ENCODE peak calls at places on chromosome 21, in seven cellular contexts. One of them, this sample, is unnamed.

GRCh38 chr21:43331962-43332458 is 94.9 kb downstream of the SIK1 start:
- DNase-seq in progenitor cell of endocrine pancreas: no peak
- DNase-seq in activated CD8-positive, alpha-beta memory T cell treated with anti-CD3 and anti-CD28 coated beads, Interleukin-2, amount 50 U/mL, for 48 hours: no peak
- DNase-seq in sigmoid colon: no peak
- DNase-seq in effector memory CD8-positive, alpha-beta T cell: no peak
- DNase-seq in iris pigment epithelial cell: peak; percentile 97
- DNase-seq in stimulated activated CD4-positive, alpha-beta T cell treated with anti-CD3 and anti-CD28 coated beads, Interleukin-2, amount 100 ng/mL, for 48 hours: no peak
- DNase-seq in this sample: no peak

GRCh38 chr21:37139902-37140301 is 66.8 kb downstream of the TTC3 start:
- DNase-seq in iris pigment epithelial cell: peak; percentile 75
- DNase-seq in sigmoid colon: no peak
- DNase-seq in stimulated activated CD4-positive, alpha-beta T cell treated with anti-CD3 and anti-CD28 coated beads, Interleukin-2, amount 100 ng/mL, for 48 hours: no peak
- DNase-seq in effector memory CD8-positive, alpha-beta T cell: no peak
- DNase-seq in activated CD8-positive, alpha-beta memory T cell treated with anti-CD3 and anti-CD28 coated beads, Interleukin-2, amount 50 U/mL, for 48 hours: no peak
- DNase-seq in progenitor cell of endocrine pancreas: no peak
- DNase-seq in this sample: no peak

GRCh38 chr21:45118099-45118498 is 43.7 kb downstream of the ADARB1 start:
- DNase-seq in progenitor cell of endocrine pancreas: no peak
- DNase-seq in iris pigment epithelial cell: no peak
- DNase-seq in stimulated activated CD4-positive, alpha-beta T cell treated with anti-CD3 and anti-CD28 coated beads, Interleukin-2, amount 100 ng/mL, for 48 hours: no peak
- DNase-seq in sigmoid colon: no peak
- DNase-seq in activated CD8-positive, alpha-beta memory T cell treated with anti-CD3 and anti-CD28 coated beads, Interleukin-2, amount 50 U/mL, for 48 hours: no peak
- DNase-seq in effector memory CD8-positive, alpha-beta T cell: no peak
- DNase-seq in this sample: no peak

GRCh38 chr21:17612023-17612564 is 607 bp downstream of the BTG3 start:
- DNase-seq in effector memory CD8-positive, alpha-beta T cell: peak; percentile 9
- DNase-seq in sigmoid colon: peak; percentile 70
- DNase-seq in iris pigment epithelial cell: peak; percentile 65
- DNase-seq in progenitor cell of endocrine pancreas: peak; percentile 10
- DNase-seq in stimulated activated CD4-positive, alpha-beta T cell treated with anti-CD3 and anti-CD28 coated beads, Interleukin-2, amount 100 ng/mL, for 48 hours: peak; percentile 22
- DNase-seq in activated CD8-positive, alpha-beta memory T cell treated with anti-CD3 and anti-CD28 coated beads, Interleukin-2, amount 50 U/mL, for 48 hours: peak; percentile 71
- DNase-seq in this sample: no peak

GRCh38 chr21:43884861-43885370 is 19.9 kb downstream of the AGPAT3 start:
- DNase-seq in activated CD8-positive, alpha-beta memory T cell treated with anti-CD3 and anti-CD28 coated beads, Interleukin-2, amount 50 U/mL, for 48 hours: no peak
- DNase-seq in progenitor cell of endocrine pancreas: no peak
- DNase-seq in iris pigment epithelial cell: no peak
- DNase-seq in stimulated activated CD4-positive, alpha-beta T cell treated with anti-CD3 and anti-CD28 coated beads, Interleukin-2, amount 100 ng/mL, for 48 hours: no peak
- DNase-seq in effector memory CD8-positive, alpha-beta T cell: no peak
- DNase-seq in sigmoid colon: peak; percentile 53
- DNase-seq in this sample: peak; percentile 27

GRCh38 chr21:35014302-35015044 is 34.6 kb downstream of the RUNX1 start:
- DNase-seq in stimulated activated CD4-positive, alpha-beta T cell treated with anti-CD3 and anti-CD28 coated beads, Interleukin-2, amount 100 ng/mL, for 48 hours: no peak
- DNase-seq in iris pigment epithelial cell: no peak
- DNase-seq in progenitor cell of endocrine pancreas: no peak
- DNase-seq in activated CD8-positive, alpha-beta memory T cell treated with anti-CD3 and anti-CD28 coated beads, Interleukin-2, amount 50 U/mL, for 48 hours: no peak
- DNase-seq in sigmoid colon: no peak
- DNase-seq in effector memory CD8-positive, alpha-beta T cell: no peak
- DNase-seq in this sample: no peak

GRCh38 chr21:42066521-42066920 is 4.6 kb upstream of the UMODL1 start:
- DNase-seq in sigmoid colon: no peak
- DNase-seq in stimulated activated CD4-positive, alpha-beta T cell treated with anti-CD3 and anti-CD28 coated beads, Interleukin-2, amount 100 ng/mL, for 48 hours: no peak
- DNase-seq in iris pigment epithelial cell: no peak
- DNase-seq in effector memory CD8-positive, alpha-beta T cell: no peak
- DNase-seq in activated CD8-positive, alpha-beta memory T cell treated with anti-CD3 and anti-CD28 coated beads, Interleukin-2, amount 50 U/mL, for 48 hours: no peak
- DNase-seq in progenitor cell of endocrine pancreas: no peak
- DNase-seq in this sample: no peak

GRCh38 chr21:30227633-30228404 is 11.9 kb upstream of the CLDN8 start:
- DNase-seq in effector memory CD8-positive, alpha-beta T cell: no peak
- DNase-seq in iris pigment epithelial cell: peak; percentile 99
- DNase-seq in stimulated activated CD4-positive, alpha-beta T cell treated with anti-CD3 and anti-CD28 coated beads, Interleukin-2, amount 100 ng/mL, for 48 hours: no peak
- DNase-seq in progenitor cell of endocrine pancreas: no peak
- DNase-seq in sigmoid colon: no peak
- DNase-seq in activated CD8-positive, alpha-beta memory T cell treated with anti-CD3 and anti-CD28 coated beads, Interleukin-2, amount 50 U/mL, for 48 hours: no peak
- DNase-seq in this sample: no peak

GRCh38 chr21:26185021-26185420 is 14.5 kb upstream of the APP start:
- DNase-seq in iris pigment epithelial cell: no peak
- DNase-seq in activated CD8-positive, alpha-beta memory T cell treated with anti-CD3 and anti-CD28 coated beads, Interleukin-2, amount 50 U/mL, for 48 hours: no peak
- DNase-seq in stimulated activated CD4-positive, alpha-beta T cell treated with anti-CD3 and anti-CD28 coated beads, Interleukin-2, amount 100 ng/mL, for 48 hours: no peak
- DNase-seq in progenitor cell of endocrine pancreas: no peak
- DNase-seq in effector memory CD8-positive, alpha-beta T cell: no peak
- DNase-seq in sigmoid colon: no peak
- DNase-seq in this sample: no peak

GRCh38 chr21:37593015-37593414 is 226.4 kb downstream of the DYRK1A start:
- DNase-seq in progenitor cell of endocrine pancreas: no peak
- DNase-seq in effector memory CD8-positive, alpha-beta T cell: no peak
- DNase-seq in stimulated activated CD4-positive, alpha-beta T cell treated with anti-CD3 and anti-CD28 coated beads, Interleukin-2, amount 100 ng/mL, for 48 hours: no peak
- DNase-seq in sigmoid colon: no peak
- DNase-seq in activated CD8-positive, alpha-beta memory T cell treated with anti-CD3 and anti-CD28 coated beads, Interleukin-2, amount 50 U/mL, for 48 hours: no peak
- DNase-seq in iris pigment epithelial cell: no peak
- DNase-seq in this sample: peak; percentile 65

GRCh38 chr21:29812947-29813346 is 126.8 kb downstream of the GRIK1 start:
- DNase-seq in effector memory CD8-positive, alpha-beta T cell: no peak
- DNase-seq in sigmoid colon: no peak
- DNase-seq in iris pigment epithelial cell: no peak
- DNase-seq in progenitor cell of endocrine pancreas: no peak
- DNase-seq in activated CD8-positive, alpha-beta memory T cell treated with anti-CD3 and anti-CD28 coated beads, Interleukin-2, amount 50 U/mL, for 48 hours: no peak
- DNase-seq in stimulated activated CD4-positive, alpha-beta T cell treated with anti-CD3 and anti-CD28 coated beads, Interleukin-2, amount 100 ng/mL, for 48 hours: no peak
- DNase-seq in this sample: no peak

GRCh38 chr21:46189959-46190490 is 5.8 kb upstream of the SPATC1L start:
- DNase-seq in stimulated activated CD4-positive, alpha-beta T cell treated with anti-CD3 and anti-CD28 coated beads, Interleukin-2, amount 100 ng/mL, for 48 hours: no peak
- DNase-seq in effector memory CD8-positive, alpha-beta T cell: no peak
- DNase-seq in iris pigment epithelial cell: no peak
- DNase-seq in progenitor cell of endocrine pancreas: no peak
- DNase-seq in activated CD8-positive, alpha-beta memory T cell treated with anti-CD3 and anti-CD28 coated beads, Interleukin-2, amount 50 U/mL, for 48 hours: no peak
- DNase-seq in sigmoid colon: no peak
- DNase-seq in this sample: no peak

GRCh38 chr21:37435120-37435519 is 68.5 kb downstream of the DYRK1A start:
- DNase-seq in activated CD8-positive, alpha-beta memory T cell treated with anti-CD3 and anti-CD28 coated beads, Interleukin-2, amount 50 U/mL, for 48 hours: no peak
- DNase-seq in stimulated activated CD4-positive, alpha-beta T cell treated with anti-CD3 and anti-CD28 coated beads, Interleukin-2, amount 100 ng/mL, for 48 hours: no peak
- DNase-seq in effector memory CD8-positive, alpha-beta T cell: peak; percentile 27
- DNase-seq in iris pigment epithelial cell: peak; percentile 92
- DNase-seq in progenitor cell of endocrine pancreas: no peak
- DNase-seq in sigmoid colon: peak; percentile 72
- DNase-seq in this sample: peak; percentile 67

GRCh38 chr21:43925096-43925481 is 60.1 kb downstream of the AGPAT3 start:
- DNase-seq in activated CD8-positive, alpha-beta memory T cell treated with anti-CD3 and anti-CD28 coated beads, Interleukin-2, amount 50 U/mL, for 48 hours: no peak
- DNase-seq in sigmoid colon: peak; percentile 63
- DNase-seq in iris pigment epithelial cell: no peak
- DNase-seq in effector memory CD8-positive, alpha-beta T cell: no peak
- DNase-seq in stimulated activated CD4-positive, alpha-beta T cell treated with anti-CD3 and anti-CD28 coated beads, Interleukin-2, amount 100 ng/mL, for 48 hours: no peak
- DNase-seq in progenitor cell of endocrine pancreas: no peak
- DNase-seq in this sample: no peak

GRCh38 chr21:31258073-31258472 is 86.0 kb downstream of the TIAM1 start:
- DNase-seq in sigmoid colon: no peak
- DNase-seq in activated CD8-positive, alpha-beta memory T cell treated with anti-CD3 and anti-CD28 coated beads, Interleukin-2, amount 50 U/mL, for 48 hours: no peak
- DNase-seq in iris pigment epithelial cell: no peak
- DNase-seq in stimulated activated CD4-positive, alpha-beta T cell treated with anti-CD3 and anti-CD28 coated beads, Interleukin-2, amount 100 ng/mL, for 48 hours: no peak
- DNase-seq in progenitor cell of endocrine pancreas: no peak
- DNase-seq in effector memory CD8-positive, alpha-beta T cell: no peak
- DNase-seq in this sample: no peak

GRCh38 chr21:27532081-27532480 is 565.2 kb upstream of the ADAMTS5 start:
- DNase-seq in activated CD8-positive, alpha-beta memory T cell treated with anti-CD3 and anti-CD28 coated beads, Interleukin-2, amount 50 U/mL, for 48 hours: no peak
- DNase-seq in iris pigment epithelial cell: peak; percentile 61
- DNase-seq in sigmoid colon: no peak
- DNase-seq in effector memory CD8-positive, alpha-beta T cell: no peak
- DNase-seq in progenitor cell of endocrine pancreas: no peak
- DNase-seq in stimulated activated CD4-positive, alpha-beta T cell treated with anti-CD3 and anti-CD28 coated beads, Interleukin-2, amount 100 ng/mL, for 48 hours: no peak
- DNase-seq in this sample: no peak

GRCh38 chr21:28893687-28894086 is 99.0 kb downstream of the LTN1 start:
- DNase-seq in progenitor cell of endocrine pancreas: no peak
- DNase-seq in sigmoid colon: no peak
- DNase-seq in effector memory CD8-positive, alpha-beta T cell: no peak
- DNase-seq in activated CD8-positive, alpha-beta memory T cell treated with anti-CD3 and anti-CD28 coated beads, Interleukin-2, amount 50 U/mL, for 48 hours: no peak
- DNase-seq in stimulated activated CD4-positive, alpha-beta T cell treated with anti-CD3 and anti-CD28 coated beads, Interleukin-2, amount 100 ng/mL, for 48 hours: no peak
- DNase-seq in iris pigment epithelial cell: no peak
- DNase-seq in this sample: no peak

GRCh38 chr21:35257413-35257812 is 208.3 kb upstream of the RUNX1 start:
- DNase-seq in progenitor cell of endocrine pancreas: no peak
- DNase-seq in effector memory CD8-positive, alpha-beta T cell: no peak
- DNase-seq in sigmoid colon: peak; percentile 68
- DNase-seq in iris pigment epithelial cell: peak; percentile 99
- DNase-seq in activated CD8-positive, alpha-beta memory T cell treated with anti-CD3 and anti-CD28 coated beads, Interleukin-2, amount 50 U/mL, for 48 hours: no peak
- DNase-seq in stimulated activated CD4-positive, alpha-beta T cell treated with anti-CD3 and anti-CD28 coated beads, Interleukin-2, amount 100 ng/mL, for 48 hours: no peak
- DNase-seq in this sample: no peak

GRCh38 chr21:45004481-45005263 is 64.8 kb downstream of the SLX9 start:
- DNase-seq in iris pigment epithelial cell: peak; percentile 28
- DNase-seq in sigmoid colon: no peak
- DNase-seq in effector memory CD8-positive, alpha-beta T cell: no peak
- DNase-seq in progenitor cell of endocrine pancreas: no peak
- DNase-seq in stimulated activated CD4-positive, alpha-beta T cell treated with anti-CD3 and anti-CD28 coated beads, Interleukin-2, amount 100 ng/mL, for 48 hours: no peak
- DNase-seq in activated CD8-positive, alpha-beta memory T cell treated with anti-CD3 and anti-CD28 coated beads, Interleukin-2, amount 50 U/mL, for 48 hours: no peak
- DNase-seq in this sample: no peak

GRCh38 chr21:17660449-17660848 is 47.7 kb upstream of the BTG3 start:
- DNase-seq in activated CD8-positive, alpha-beta memory T cell treated with anti-CD3 and anti-CD28 coated beads, Interleukin-2, amount 50 U/mL, for 48 hours: no peak
- DNase-seq in stimulated activated CD4-positive, alpha-beta T cell treated with anti-CD3 and anti-CD28 coated beads, Interleukin-2, amount 100 ng/mL, for 48 hours: no peak
- DNase-seq in sigmoid colon: no peak
- DNase-seq in effector memory CD8-positive, alpha-beta T cell: no peak
- DNase-seq in progenitor cell of endocrine pancreas: no peak
- DNase-seq in iris pigment epithelial cell: peak; percentile 8
- DNase-seq in this sample: no peak

GRCh38 chr21:39579734-39580332 is 32.9 kb upstream of the B3GALT5 start:
- DNase-seq in sigmoid colon: no peak
- DNase-seq in effector memory CD8-positive, alpha-beta T cell: no peak
- DNase-seq in activated CD8-positive, alpha-beta memory T cell treated with anti-CD3 and anti-CD28 coated beads, Interleukin-2, amount 50 U/mL, for 48 hours: no peak
- DNase-seq in iris pigment epithelial cell: no peak
- DNase-seq in progenitor cell of endocrine pancreas: no peak
- DNase-seq in stimulated activated CD4-positive, alpha-beta T cell treated with anti-CD3 and anti-CD28 coated beads, Interleukin-2, amount 100 ng/mL, for 48 hours: no peak
- DNase-seq in this sample: no peak

GRCh38 chr21:42632336-42632751 is 21.1 kb upstream of the PDE9A start:
- DNase-seq in sigmoid colon: peak; percentile 50
- DNase-seq in progenitor cell of endocrine pancreas: no peak
- DNase-seq in activated CD8-positive, alpha-beta memory T cell treated with anti-CD3 and anti-CD28 coated beads, Interleukin-2, amount 50 U/mL, for 48 hours: no peak
- DNase-seq in iris pigment epithelial cell: no peak
- DNase-seq in stimulated activated CD4-positive, alpha-beta T cell treated with anti-CD3 and anti-CD28 coated beads, Interleukin-2, amount 100 ng/mL, for 48 hours: no peak
- DNase-seq in effector memory CD8-positive, alpha-beta T cell: no peak
- DNase-seq in this sample: no peak

GRCh38 chr21:41121785-41122415 is 46.1 kb upstream of the BACE2 start:
- DNase-seq in sigmoid colon: peak; percentile 88
- DNase-seq in progenitor cell of endocrine pancreas: peak; percentile 71
- DNase-seq in activated CD8-positive, alpha-beta memory T cell treated with anti-CD3 and anti-CD28 coated beads, Interleukin-2, amount 50 U/mL, for 48 hours: peak; percentile 89
- DNase-seq in effector memory CD8-positive, alpha-beta T cell: peak; percentile 3
- DNase-seq in stimulated activated CD4-positive, alpha-beta T cell treated with anti-CD3 and anti-CD28 coated beads, Interleukin-2, amount 100 ng/mL, for 48 hours: peak; percentile 67
- DNase-seq in iris pigment epithelial cell: peak; percentile 36
- DNase-seq in this sample: peak; percentile 84

GRCh38 chr21:32733356-32733755 is 5.5 kb upstream of the SYNJ1 start:
- DNase-seq in stimulated activated CD4-positive, alpha-beta T cell treated with anti-CD3 and anti-CD28 coated beads, Interleukin-2, amount 100 ng/mL, for 48 hours: peak; percentile 33
- DNase-seq in activated CD8-positive, alpha-beta memory T cell treated with anti-CD3 and anti-CD28 coated beads, Interleukin-2, amount 50 U/mL, for 48 hours: no peak
- DNase-seq in iris pigment epithelial cell: no peak
- DNase-seq in sigmoid colon: no peak
- DNase-seq in effector memory CD8-positive, alpha-beta T cell: no peak
- DNase-seq in progenitor cell of endocrine pancreas: no peak
- DNase-seq in this sample: no peak

GRCh38 chr21:15062566-15062965 is 2.2 kb downstream of the NRIP1 start:
- DNase-seq in effector memory CD8-positive, alpha-beta T cell: no peak
- DNase-seq in sigmoid colon: no peak
- DNase-seq in iris pigment epithelial cell: peak; percentile 32
- DNase-seq in activated CD8-positive, alpha-beta memory T cell treated with anti-CD3 and anti-CD28 coated beads, Interleukin-2, amount 50 U/mL, for 48 hours: no peak
- DNase-seq in stimulated activated CD4-positive, alpha-beta T cell treated with anti-CD3 and anti-CD28 coated beads, Interleukin-2, amount 100 ng/mL, for 48 hours: no peak
- DNase-seq in progenitor cell of endocrine pancreas: no peak
- DNase-seq in this sample: no peak

GRCh38 chr21:45010860-45011259 is 63.5 kb upstream of the ADARB1 start:
- DNase-seq in iris pigment epithelial cell: no peak
- DNase-seq in activated CD8-positive, alpha-beta memory T cell treated with anti-CD3 and anti-CD28 coated beads, Interleukin-2, amount 50 U/mL, for 48 hours: no peak
- DNase-seq in effector memory CD8-positive, alpha-beta T cell: no peak
- DNase-seq in sigmoid colon: no peak
- DNase-seq in stimulated activated CD4-positive, alpha-beta T cell treated with anti-CD3 and anti-CD28 coated beads, Interleukin-2, amount 100 ng/mL, for 48 hours: no peak
- DNase-seq in progenitor cell of endocrine pancreas: no peak
- DNase-seq in this sample: no peak